ENCODE peak calls at places on chromosomes 7 and 10, in six cellular contexts. B is trophoblast cell, A is suprapubic skin, K is neuronal stem cell, Y is PC-9, H is neural progenitor cell. C is an unnamed sample. For H3K27me3 and H3K4me1, the result is how much of the 10 kb centered on the place peaks cover.

GRCh38 chr7:44767912-44768662 is 19.4 kb downstream of the ZMIZ2 start:
- DNase-seq in B (peak), A (peak), K (no peak), Y (no peak), H (peak), C (peak)

GRCh38 chr7:76364198-76364584 is 5.4 kb upstream of the YWHAG start:
- DNase-seq in B (peak), A (no peak), K (no peak), Y (peak), H (no peak), C (no peak)

GRCh38 chr7:1933066-1933835 is 263.2 kb downstream of the ELFN1 start:
- DNase-seq in B (no peak), A (no peak), K (no peak), Y (no peak), H (no peak), C (no peak)

GRCh38 chr7:116216956-116217570 is 6.7 kb downstream of the TES start:
- DNase-seq in B (peak), A (no peak), K (no peak), Y (no peak), H (no peak), C (no peak)

GRCh38 chr10:92822964-92823363 is 25.4 kb upstream of the EXOC6 start:
- DNase-seq in B (peak), A (no peak), K (no peak), Y (no peak), H (no peak), C (no peak)

GRCh38 chr10:79068203-79068561 is 584 bp upstream of the ZMIZ1 start:
- DNase-seq in B (no peak), A (no peak), K (peak), Y (no peak), H (no peak), C (peak)

GRCh38 chr7:65307651-65308299 is 65.9 kb upstream of the ZNF92 start:
- DNase-seq in B (peak), A (no peak), K (peak), Y (peak), H (peak), C (peak)

GRCh38 chr10:77582710-77583115 is 54.9 kb downstream of the KCNMA1 start:
- DNase-seq in B (peak), A (no peak), K (no peak), Y (peak), H (no peak), C (peak)

GRCh38 chr7:121302214-121302745 is 26.5 kb upstream of the WNT16 start:
- DNase-seq in B (peak), A (no peak), K (no peak), Y (no peak), H (no peak), C (no peak)

GRCh38 chr7:47488969-47489342 is 93.0 kb downstream of the TNS3 start:
- DNase-seq in B (peak), A (no peak), K (peak), Y (no peak), H (peak), C (no peak)

GRCh38 chr10:48599830-48600134 is 5.1 kb downstream of the ARHGAP22 start:
- DNase-seq in B (no peak), A (no peak), K (no peak), Y (no peak), H (no peak), C (no peak)

GRCh38 chr7:28956608-28957063 is 1.5 kb downstream of the TRIL start:
- DNase-seq in B (peak), A (peak), K (peak), Y (no peak), H (peak), C (peak)

GRCh38 chr7:28955723-28956607 is 2.2 kb downstream of the TRIL start:
- DNase-seq in B (peak), A (peak), K (peak), Y (no peak), H (peak), C (peak)

GRCh38 chr7:28958235-28958945 is at the start of gene TRIL:
- DNase-seq in B (peak), A (peak), K (peak), Y (no peak), H (peak), C (peak)

GRCh38 chr7:28957822-28958234 is 302 bp downstream of the TRIL start:
- DNase-seq in B (peak), A (no peak), K (no peak), Y (no peak), H (peak), C (peak)

DNA sequence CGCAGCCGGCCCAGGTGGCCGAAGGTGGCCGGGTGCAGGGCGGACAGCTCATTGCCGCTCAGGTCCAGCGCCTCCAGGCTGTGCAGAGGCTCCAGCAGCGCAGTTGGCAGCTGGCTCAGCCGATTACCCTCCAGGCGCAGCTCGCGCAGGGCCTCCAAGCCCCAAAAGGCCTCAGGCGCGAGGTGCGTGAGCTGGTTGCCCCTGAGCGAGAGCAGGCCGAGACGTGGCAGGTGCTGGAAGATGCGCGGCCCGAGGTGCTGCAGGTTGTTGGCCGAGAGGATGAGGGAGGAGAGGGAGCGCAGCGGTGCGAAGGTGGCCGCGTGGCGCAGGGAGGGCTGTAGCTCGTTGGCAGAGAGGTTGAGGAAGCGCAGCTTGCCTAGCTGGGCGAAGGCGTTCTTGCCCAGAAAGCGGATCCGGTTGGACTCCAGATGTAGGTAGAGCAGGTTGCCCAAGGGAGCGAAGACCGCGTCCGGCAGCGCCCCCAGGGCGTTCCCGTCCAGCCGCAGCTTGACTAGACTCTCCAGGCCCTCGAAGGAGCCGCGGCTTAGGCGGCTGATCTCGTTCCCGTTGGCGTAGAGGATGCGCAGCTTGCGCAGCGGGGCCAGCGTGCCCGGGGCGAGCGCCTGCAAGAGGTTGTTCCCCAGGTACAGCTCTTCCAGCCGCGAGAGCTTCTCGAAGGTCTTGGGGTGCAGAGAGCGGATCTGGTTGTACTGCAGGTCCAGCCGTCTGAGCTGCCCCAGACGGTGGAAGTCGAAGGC is 887 bp downstream of the TRIL start:
- DNase-seq in B (no peak), A (no peak), K (peak), Y (no peak), H (peak), C (peak)
- H3K27me3 ChIP-seq in B (under half), A (under half), K (under half), Y (under half), H (under half), C (under half)

GRCh38 chr10:89952314-89952713 is 250.9 kb downstream of the KIF20B start:
- DNase-seq in B (no peak), A (no peak), K (no peak), Y (no peak), H (no peak), C (no peak)

GRCh38 chr10:89959433-89960110 is 258.2 kb downstream of the KIF20B start:
- DNase-seq in B (no peak), A (no peak), K (no peak), Y (no peak), H (no peak), C (no peak)

GRCh38 chr10:89954787-89955566 is 253.6 kb downstream of the KIF20B start:
- DNase-seq in B (peak), A (no peak), K (no peak), Y (no peak), H (no peak), C (peak)
- H3K4me1 ChIP-seq in B (under half), A (under half), K (under half), Y (under half), H (under half), C (under half)

DNA sequence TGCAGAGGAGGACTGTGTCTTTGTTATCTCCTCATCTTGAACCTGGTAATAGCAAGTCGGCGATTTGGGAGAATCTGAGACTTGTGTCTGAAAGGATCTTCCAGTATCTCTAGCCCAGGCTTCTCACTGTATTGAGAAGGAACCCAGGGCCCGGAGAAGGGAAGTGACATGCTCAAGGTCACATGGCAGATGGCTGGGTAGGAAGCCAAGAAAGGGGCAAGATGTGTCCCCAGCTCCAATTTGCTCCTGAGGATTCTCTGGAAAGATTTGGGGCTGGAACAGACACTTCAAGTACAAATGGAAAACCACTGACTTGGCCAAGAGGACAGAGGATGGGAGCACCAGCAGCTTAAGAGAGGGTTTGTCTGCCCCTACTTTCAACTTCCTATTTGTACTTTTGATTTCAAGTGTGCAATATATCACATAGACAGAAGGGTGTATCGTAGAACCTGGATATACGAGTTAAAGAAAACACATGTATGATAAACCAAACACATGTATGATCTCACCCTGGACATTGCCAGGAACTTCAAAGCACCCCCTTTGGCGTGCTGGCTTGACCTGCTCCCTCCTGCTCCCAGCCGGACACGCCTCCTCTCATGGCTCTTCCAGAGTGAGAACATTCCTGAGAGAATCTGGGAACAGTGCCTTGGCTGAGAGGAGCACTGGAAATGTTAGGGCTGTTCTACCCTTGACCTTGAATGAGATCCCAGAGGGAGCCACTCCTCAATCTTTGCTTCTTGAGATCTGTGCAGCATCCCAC is 79.7 kb downstream of the CDH23 start:
- DNase-seq in B (no peak), A (no peak), K (no peak), Y (no peak), H (no peak), C (no peak)
- H3K27me3 ChIP-seq in B (under half), A (under half), K (under half), Y (under half), H (under half), C (half or more)

GRCh38 chr7:36781011-36781738 is 56.9 kb upstream of the AOAH start:
- DNase-seq in B (no peak), A (no peak), K (no peak), Y (no peak), H (no peak), C (no peak)

GRCh38 chr7:36787933-36788378 is 63.7 kb upstream of the AOAH start:
- DNase-seq in B (no peak), A (no peak), K (no peak), Y (no peak), H (no peak), C (no peak)

GRCh38 chr7:36790280-36790679 is 66.0 kb upstream of the AOAH start:
- DNase-seq in B (peak), A (no peak), K (no peak), Y (no peak), H (no peak), C (no peak)

GRCh38 chr7:36788814-36789470 is 64.6 kb upstream of the AOAH start:
- DNase-seq in B (no peak), A (no peak), K (no peak), Y (no peak), H (no peak), C (no peak)

GRCh38 chr7:36784991-36785940 is 61.0 kb upstream of the AOAH start:
- DNase-seq in B (peak), A (no peak), K (no peak), Y (no peak), H (no peak), C (no peak)
- H3K4me1 ChIP-seq in B (under half), A (under half), K (under half), Y (under half), H (under half), C (under half)

GRCh38 chr10:97072851-97073665 is 112.7 kb downstream of the SLIT1 start:
- DNase-seq in B (peak), A (no peak), K (peak), Y (peak), H (peak), C (peak)
- H3K27me3 ChIP-seq in B (under half), A (half or more), K (under half), Y (under half), H (under half), C (half or more)

GRCh38 chr7:99001482-99002145 is 123.3 kb downstream of the TRRAP start:
- DNase-seq in B (no peak), A (peak), K (no peak), Y (no peak), H (no peak), C (no peak)

GRCh38 chr7:99004216-99004615 is 125.9 kb downstream of the TRRAP start:
- DNase-seq in B (no peak), A (peak), K (no peak), Y (no peak), H (no peak), C (no peak)

GRCh38 chr7:99002146-99002826 is 124.0 kb downstream of the TRRAP start:
- DNase-seq in B (no peak), A (peak), K (no peak), Y (no peak), H (no peak), C (no peak)

GRCh38 chr7:99003419-99003818 is 125.1 kb downstream of the TRRAP start:
- DNase-seq in B (no peak), A (peak), K (no peak), Y (no peak), H (no peak), C (no peak)

DNA sequence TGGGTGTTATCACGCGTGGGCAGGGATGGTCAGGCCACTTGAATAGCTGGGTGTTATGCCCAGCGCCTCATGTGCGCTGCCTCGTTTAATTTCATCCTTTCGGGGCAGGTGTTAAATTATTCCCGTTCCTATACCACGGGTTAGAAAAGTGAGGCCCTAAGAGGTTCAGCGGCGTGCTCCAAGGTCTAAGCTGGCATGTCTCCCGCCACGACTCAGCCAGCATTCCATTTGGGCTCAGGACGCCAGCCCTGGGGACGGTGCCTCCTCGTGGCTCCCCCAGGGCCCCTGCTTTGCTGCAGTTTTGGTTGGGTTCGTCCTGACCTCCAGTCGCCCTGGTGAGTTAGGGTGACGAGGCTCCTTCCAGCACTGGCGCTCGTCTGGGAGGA is 124.5 kb downstream of the TRRAP start:
- DNase-seq in B (no peak), A (peak), K (no peak), Y (no peak), H (no peak), C (no peak)
- H3K4me1 ChIP-seq in B (under half), A (under half), K (under half), Y (under half), H (under half), C (under half)

GRCh38 chr10:124449170-124450009 is 445 bp downstream of the NKX1-2 start:
- DNase-seq in B (peak), A (no peak), K (no peak), Y (no peak), H (peak), C (no peak)
- H3K27me3 ChIP-seq in B (under half), A (half or more), K (half or more), Y (under half), H (half or more), C (half or more)

DNA sequence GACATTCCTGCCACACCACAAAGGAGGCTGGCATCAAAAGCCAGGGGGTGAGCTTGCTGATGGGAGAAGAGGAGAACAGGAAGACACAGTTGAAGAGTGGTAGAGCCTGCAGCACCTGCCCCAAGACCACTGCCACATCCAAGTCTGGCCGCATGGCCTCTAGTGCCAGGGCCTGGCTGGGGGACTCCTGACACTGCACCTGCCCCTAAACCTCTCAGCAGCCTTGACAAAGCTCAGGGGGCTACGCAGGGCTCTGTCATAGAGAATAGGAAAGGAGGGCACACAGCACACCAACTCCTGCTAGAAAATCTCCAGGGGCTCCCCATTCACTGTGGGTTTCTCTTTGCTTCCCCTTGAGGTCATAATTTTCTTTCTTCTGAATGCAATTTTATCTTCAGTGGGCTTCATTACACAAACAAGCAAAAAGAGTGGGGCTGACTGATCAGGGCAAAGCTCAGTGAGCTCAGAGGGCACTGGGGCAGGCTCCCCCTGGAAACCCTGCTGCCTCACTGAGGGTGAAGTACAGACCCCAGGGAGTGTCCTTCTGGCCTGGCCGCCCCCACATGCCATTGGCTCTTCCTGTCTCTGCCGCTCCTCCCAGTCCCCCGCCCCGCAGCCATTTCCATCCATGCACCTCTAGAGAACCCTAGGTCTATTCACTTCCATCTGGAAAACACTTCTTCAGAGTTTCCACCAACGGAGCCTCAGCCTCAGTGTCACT is 37.2 kb downstream of the VOPP1 start:
- DNase-seq in B (no peak), A (no peak), K (no peak), Y (no peak), H (no peak), C (no peak)
- H3K4me1 ChIP-seq in B (under half), A (under half), K (under half), Y (half or more), H (under half), C (under half)

GRCh38 chr10:72081772-72082590 is 6.4 kb downstream of the SPOCK2 start:
- DNase-seq in B (peak), A (no peak), K (no peak), Y (peak), H (no peak), C (no peak)
- H3K27me3 ChIP-seq in B (under half), A (under half), K (under half), Y (under half), H (under half), C (under half)

GRCh38 chr10:71970331-71970730 is 6.1 kb downstream of the CHST3 start:
- DNase-seq in B (no peak), A (no peak), K (no peak), Y (peak), H (peak), C (peak)
- H3K4me1 ChIP-seq in B (under half), A (half or more), K (under half), Y (half or more), H (under half), C (half or more)

C was measured in adipocyte.